ENCODE peak calls at places on chromosomes 2 and 18, in four cellular contexts. One of them, this sample, is unnamed.

GRCh38 chr18:623760-624620 is 27.2 kb downstream of the CLUL1 start:
- DNase-seq in OCI-LY7: peak
- DNase-seq in spleen: no peak
- DNase-seq in activated B cell treated with CpG ODN at 0.5 μM for 24 hours: peak
- DNase-seq in this sample: peak

GRCh38 chr2:118816669-118817068 is 30.8 kb downstream of the EN1 start:
- DNase-seq in OCI-LY7: no peak
- DNase-seq in spleen: no peak
- DNase-seq in activated B cell treated with CpG ODN at 0.5 μM for 24 hours: no peak
- DNase-seq in this sample: no peak

GRCh38 chr2:24507511-24507910 is 16.5 kb downstream of the NCOA1 start:
- DNase-seq in OCI-LY7: no peak
- DNase-seq in spleen: no peak
- DNase-seq in activated B cell treated with CpG ODN at 0.5 μM for 24 hours: no peak
- DNase-seq in this sample: no peak

GRCh38 chr18:6022089-6022444 is 126.7 kb upstream of the TMEM200C start:
- DNase-seq in OCI-LY7: no peak
- DNase-seq in spleen: no peak
- DNase-seq in activated B cell treated with CpG ODN at 0.5 μM for 24 hours: no peak
- DNase-seq in this sample: no peak

GRCh38 chr18:22930089-22930713 is 2.9 kb upstream of the RBBP8 start:
- DNase-seq in OCI-LY7: peak
- DNase-seq in spleen: peak
- DNase-seq in activated B cell treated with CpG ODN at 0.5 μM for 24 hours: peak
- DNase-seq in this sample: peak

GRCh38 chr2:148674063-148675020 is 29.8 kb downstream of the EPC2 start:
- DNase-seq in OCI-LY7: peak
- DNase-seq in spleen: no peak
- DNase-seq in activated B cell treated with CpG ODN at 0.5 μM for 24 hours: no peak
- DNase-seq in this sample: no peak

GRCh38 chr2:199019898-199020507 is 437.7 kb downstream of the SATB2 start:
- DNase-seq in OCI-LY7: peak
- DNase-seq in spleen: no peak
- DNase-seq in activated B cell treated with CpG ODN at 0.5 μM for 24 hours: no peak
- DNase-seq in this sample: no peak

GRCh38 chr2:200862532-200863000 is 1.9 kb downstream of the CLK1 start:
- DNase-seq in OCI-LY7: peak
- DNase-seq in spleen: no peak
- DNase-seq in activated B cell treated with CpG ODN at 0.5 μM for 24 hours: no peak
- DNase-seq in this sample: no peak

GRCh38 chr18:32730620-32731021 is 42.2 kb downstream of the KLHL14 start:
- DNase-seq in OCI-LY7: peak
- DNase-seq in spleen: no peak
- DNase-seq in activated B cell treated with CpG ODN at 0.5 μM for 24 hours: no peak
- DNase-seq in this sample: no peak

GRCh38 chr2:197904446-197904845 is 100.1 kb downstream of the PLCL1 start:
- DNase-seq in OCI-LY7: no peak
- DNase-seq in spleen: no peak
- DNase-seq in activated B cell treated with CpG ODN at 0.5 μM for 24 hours: no peak
- DNase-seq in this sample: no peak

GRCh38 chr2:88108796-88109195 is 19.1 kb downstream of the FABP1 start:
- DNase-seq in OCI-LY7: no peak
- DNase-seq in spleen: no peak
- DNase-seq in activated B cell treated with CpG ODN at 0.5 μM for 24 hours: no peak
- DNase-seq in this sample: no peak

GRCh38 chr18:8730080-8730827 is 24.9 kb downstream of the MTCL1 start:
- DNase-seq in OCI-LY7: no peak
- DNase-seq in spleen: no peak
- DNase-seq in activated B cell treated with CpG ODN at 0.5 μM for 24 hours: no peak
- DNase-seq in this sample: no peak

GRCh38 chr18:49227456-49227855 is 233.0 kb downstream of the DYM start:
- DNase-seq in OCI-LY7: no peak
- DNase-seq in spleen: no peak
- DNase-seq in activated B cell treated with CpG ODN at 0.5 μM for 24 hours: no peak
- DNase-seq in this sample: no peak

GRCh38 chr2:215363461-215364156 is 51.8 kb downstream of the ATIC start:
- DNase-seq in OCI-LY7: no peak
- DNase-seq in spleen: no peak
- DNase-seq in activated B cell treated with CpG ODN at 0.5 μM for 24 hours: no peak
- DNase-seq in this sample: no peak

GRCh38 chr2:224997802-224998201 is 44.5 kb downstream of the DOCK10 start:
- DNase-seq in OCI-LY7: no peak
- DNase-seq in spleen: no peak
- DNase-seq in activated B cell treated with CpG ODN at 0.5 μM for 24 hours: no peak
- DNase-seq in this sample: no peak

GRCh38 chr2:239751719-239752355 is 273.3 kb downstream of the NDUFA10 start:
- DNase-seq in OCI-LY7: peak
- DNase-seq in spleen: peak
- DNase-seq in activated B cell treated with CpG ODN at 0.5 μM for 24 hours: no peak
- DNase-seq in this sample: no peak

GRCh38 chr2:102137138-102137537 is 5.4 kb upstream of the IL1R1 start:
- DNase-seq in OCI-LY7: no peak
- DNase-seq in spleen: no peak
- DNase-seq in activated B cell treated with CpG ODN at 0.5 μM for 24 hours: no peak
- DNase-seq in this sample: no peak

GRCh38 chr2:9771101-9771449 is 72.2 kb upstream of the TAF1B start:
- DNase-seq in OCI-LY7: no peak
- DNase-seq in spleen: no peak
- DNase-seq in activated B cell treated with CpG ODN at 0.5 μM for 24 hours: no peak
- DNase-seq in this sample: no peak
- TF ChIP-seq CTCF in OCI-LY7: no peak
- TF ChIP-seq CTCF in spleen: no peak
- TF ChIP-seq CTCF in activated B cell treated with CpG ODN at 0.5 μM for 24 hours: no peak
- TF ChIP-seq CTCF in this sample: no peak

DNA sequence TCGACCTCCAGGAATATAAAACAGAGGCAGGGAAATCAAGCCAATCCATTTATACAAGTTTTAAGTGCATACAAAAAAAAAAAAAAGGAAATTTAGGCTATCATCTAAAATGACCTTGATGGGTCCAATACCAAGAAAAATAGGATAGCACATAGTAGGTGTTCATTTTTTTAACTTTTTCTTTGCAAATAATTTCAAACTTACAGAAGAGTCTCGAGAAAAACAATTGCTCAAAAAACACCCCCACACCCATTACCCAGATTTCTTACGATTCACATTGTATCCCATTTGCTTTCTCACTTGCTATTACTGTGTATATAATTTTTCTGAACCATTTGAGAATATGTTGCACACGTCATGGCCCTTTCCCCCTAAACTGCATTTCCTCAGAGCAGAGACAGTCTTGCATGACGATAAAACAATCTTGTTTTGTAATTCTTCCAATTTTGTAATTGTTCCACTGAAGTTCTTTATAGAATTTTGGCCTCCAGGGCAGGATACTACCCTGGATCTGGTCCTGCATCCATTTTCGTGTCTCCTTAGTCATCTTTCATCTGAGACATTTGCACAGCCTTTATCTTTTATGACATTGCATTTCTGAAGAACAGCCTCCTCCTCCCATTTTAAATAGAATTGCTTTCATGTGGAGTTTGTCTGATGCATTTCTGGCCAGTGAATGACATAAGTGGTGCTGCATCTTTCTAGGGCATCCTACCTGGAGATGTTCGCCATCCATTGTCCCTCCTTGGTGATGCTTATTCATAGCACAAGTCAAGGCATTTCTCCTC is 68.9 kb downstream of the CYB5A start:
- DNase-seq in OCI-LY7: no peak
- DNase-seq in spleen: no peak
- DNase-seq in activated B cell treated with CpG ODN at 0.5 μM for 24 hours: no peak
- DNase-seq in this sample: no peak
- TF ChIP-seq CTCF in OCI-LY7: no peak
- TF ChIP-seq CTCF in spleen: no peak
- TF ChIP-seq CTCF in activated B cell treated with CpG ODN at 0.5 μM for 24 hours: no peak
- TF ChIP-seq CTCF in this sample: no peak

GRCh38 chr2:231399853-231400667 is 4.5 kb downstream of the B3GNT7 start:
- DNase-seq in OCI-LY7: no peak
- DNase-seq in spleen: peak
- DNase-seq in activated B cell treated with CpG ODN at 0.5 μM for 24 hours: no peak
- DNase-seq in this sample: no peak
- TF ChIP-seq CTCF in OCI-LY7: no peak
- TF ChIP-seq CTCF in spleen: no peak
- TF ChIP-seq CTCF in activated B cell treated with CpG ODN at 0.5 μM for 24 hours: no peak
- TF ChIP-seq CTCF in this sample: no peak

GRCh38 chr18:62928316-62928715 is 213.0 kb downstream of the PHLPP1 start:
- DNase-seq in OCI-LY7: no peak
- DNase-seq in spleen: no peak
- DNase-seq in activated B cell treated with CpG ODN at 0.5 μM for 24 hours: no peak
- DNase-seq in this sample: no peak
- TF ChIP-seq CTCF in OCI-LY7: no peak
- TF ChIP-seq CTCF in spleen: no peak
- TF ChIP-seq CTCF in activated B cell treated with CpG ODN at 0.5 μM for 24 hours: no peak
- TF ChIP-seq CTCF in this sample: no peak

GRCh38 chr2:69828913-69829242 is 582 bp upstream of the GMCL1 start:
- DNase-seq in OCI-LY7: no peak
- DNase-seq in spleen: no peak
- DNase-seq in activated B cell treated with CpG ODN at 0.5 μM for 24 hours: no peak
- DNase-seq in this sample: no peak
- TF ChIP-seq CTCF in OCI-LY7: no peak
- TF ChIP-seq CTCF in spleen: no peak
- TF ChIP-seq CTCF in activated B cell treated with CpG ODN at 0.5 μM for 24 hours: no peak
- TF ChIP-seq CTCF in this sample: no peak

This sample was measured in progenitor cell of endocrine pancreas.